ENCODE peak calls at places on chromosomes 3 and 15, in eight cellular contexts. T, G, E, Q, D, C, K and M are unnamed samples.

GRCh38 chr3:7813412-7813811 is 688.2 kb upstream of the LMCD1 start:
- DNase-seq in T (no peak), G (no peak), E (no peak), Q (no peak), D (no peak), C (no peak), K (no peak), M (no peak)

GRCh38 chr3:160810360-160810759 is 54.3 kb downstream of the PPM1L start:
- DNase-seq in T (no peak), G (no peak), E (no peak), Q (peak), D (no peak), C (no peak), K (no peak), M (no peak)

GRCh38 chr3:51700403-51700802 is 6.5 kb upstream of the GRM2 start:
- DNase-seq in T (no peak), G (no peak), E (no peak), Q (no peak), D (no peak), C (no peak), K (no peak), M (no peak)

GRCh38 chr15:39908186-39908585 is 11.9 kb downstream of the GPR176 start:
- DNase-seq in T (no peak), G (no peak), E (no peak), Q (peak), D (no peak), C (peak), K (no peak), M (no peak)

GRCh38 chr15:69697913-69698312 is 245.3 kb downstream of the RPLP1 start:
- DNase-seq in T (no peak), G (no peak), E (no peak), Q (no peak), D (no peak), C (no peak), K (no peak), M (no peak)

GRCh38 chr15:36622247-36622795 is 42.9 kb downstream of the CDIN1 start:
- DNase-seq in T (no peak), G (no peak), E (no peak), Q (no peak), D (no peak), C (no peak), K (no peak), M (no peak)

GRCh38 chr15:78204351-78205309 is 29.7 kb downstream of the ACSBG1 start:
- DNase-seq in T (no peak), G (no peak), E (no peak), Q (peak), D (no peak), C (no peak), K (peak), M (no peak)

GRCh38 chr3:170584585-170585007 is 1.3 kb downstream of the SLC7A14 start:
- DNase-seq in T (peak), G (peak), E (peak), Q (peak), D (peak), C (peak), K (peak), M (no peak)

GRCh38 chr3:170222647-170223541 is 670 bp downstream of the PRKCI start:
- DNase-seq in T (peak), G (peak), E (no peak), Q (peak), D (peak), C (peak), K (peak), M (peak)

GRCh38 chr15:98969126-98969735 is 38.4 kb downstream of the PGPEP1L start:
- DNase-seq in T (no peak), G (no peak), E (no peak), Q (no peak), D (no peak), C (no peak), K (no peak), M (no peak)

GRCh38 chr3:69197922-69198540 is 75.6 kb upstream of the LMOD3 start:
- DNase-seq in T (peak), G (no peak), E (no peak), Q (no peak), D (no peak), C (no peak), K (no peak), M (no peak)

GRCh38 chr3:174855002-174855401 is 4.1 kb upstream of the NAALADL2 start:
- DNase-seq in T (no peak), G (no peak), E (no peak), Q (no peak), D (no peak), C (no peak), K (no peak), M (no peak)

GRCh38 chr3:129577925-129578742 is 28.3 kb downstream of the PLXND1 start:
- DNase-seq in T (no peak), G (no peak), E (no peak), Q (no peak), D (no peak), C (no peak), K (no peak), M (no peak)

GRCh38 chr3:72335458-72336050 is 512.7 kb downstream of the SHQ1 start:
- DNase-seq in T (no peak), G (no peak), E (no peak), Q (no peak), D (no peak), C (no peak), K (no peak), M (no peak)

GRCh38 chr3:138455801-138456716 is 21.6 kb downstream of the ESYT3 start:
- DNase-seq in T (no peak), G (no peak), E (no peak), Q (no peak), D (no peak), C (no peak), K (no peak), M (peak)

GRCh38 chr3:193782280-193782654 is 189.3 kb downstream of the OPA1 start:
- DNase-seq in T (no peak), G (no peak), E (peak), Q (no peak), D (no peak), C (no peak), K (peak), M (no peak)

GRCh38 chr3:188780188-188781147 is 391.3 kb upstream of the TPRG1 start:
- DNase-seq in T (no peak), G (no peak), E (no peak), Q (peak), D (peak), C (no peak), K (no peak), M (no peak)

GRCh38 chr15:63726491-63726890 is 107.3 kb downstream of the HERC1 start:
- DNase-seq in T (no peak), G (no peak), E (no peak), Q (no peak), D (no peak), C (peak), K (no peak), M (no peak)

GRCh38 chr3:155382396-155383042 is 89.0 kb upstream of the STRIT1 start:
- DNase-seq in T (no peak), G (peak), E (peak), Q (peak), D (peak), C (peak), K (peak), M (no peak)

GRCh38 chr3:143601738-143602480 is 246.4 kb downstream of the SLC9A9 start:
- DNase-seq in T (no peak), G (no peak), E (no peak), Q (peak), D (no peak), C (peak), K (peak), M (no peak)

GRCh38 chr3:146640955-146641867 is 36.1 kb upstream of the PLSCR5 start:
- DNase-seq in T (no peak), G (no peak), E (peak), Q (peak), D (peak), C (peak), K (no peak), M (no peak)

GRCh38 chr3:155112661-155113389 is 32.7 kb downstream of the MME start:
- DNase-seq in T (no peak), G (no peak), E (no peak), Q (no peak), D (no peak), C (no peak), K (no peak), M (no peak)

GRCh38 chr15:69656271-69657030 is 203.8 kb downstream of the RPLP1 start:
- DNase-seq in T (no peak), G (no peak), E (no peak), Q (no peak), D (no peak), C (no peak), K (no peak), M (peak)

GRCh38 chr3:170049146-170050000 is 11.6 kb downstream of the GPR160 start:
- DNase-seq in T (no peak), G (no peak), E (peak), Q (peak), D (no peak), C (peak), K (peak), M (no peak)

GRCh38 chr15:26686547-26687187 is 86.2 kb downstream of the GABRB3 start:
- DNase-seq in T (no peak), G (no peak), E (no peak), Q (no peak), D (no peak), C (no peak), K (no peak), M (no peak)

GRCh38 chr3:175091426-175092114 is 232.4 kb downstream of the NAALADL2 start:
- DNase-seq in T (no peak), G (no peak), E (no peak), Q (peak), D (no peak), C (no peak), K (no peak), M (no peak)

GRCh38 chr3:111627092-111627491 is 31.9 kb upstream of the ZBED2 start:
- DNase-seq in T (no peak), G (no peak), E (no peak), Q (peak), D (no peak), C (no peak), K (no peak), M (no peak)

GRCh38 chr3:75294124-75294523 is 370.0 kb upstream of the FRG2C start:
- DNase-seq in T (no peak), G (peak), E (peak), Q (peak), D (peak), C (peak), K (peak), M (no peak)

GRCh38 chr3:21484323-21485154 is 266.5 kb downstream of the ZNF385D start:
- DNase-seq in T (no peak), G (peak), E (peak), Q (peak), D (peak), C (peak), K (peak), M (no peak)

GRCh38 chr15:76987896-76988860 is 6.7 kb upstream of the PSTPIP1 start:
- DNase-seq in T (no peak), G (no peak), E (no peak), Q (no peak), D (no peak), C (no peak), K (no peak), M (peak)

GRCh38 chr15:88657326-88658069 is 18.7 kb downstream of the ISG20 start:
- DNase-seq in T (no peak), G (peak), E (no peak), Q (peak), D (no peak), C (no peak), K (peak), M (peak)

GRCh38 chr3:127042634-127043033 is 59.7 kb downstream of the PLXNA1 start:
- DNase-seq in T (no peak), G (no peak), E (no peak), Q (no peak), D (no peak), C (no peak), K (no peak), M (no peak)

GRCh38 chr3:128969993-128970740 is 23.7 kb downstream of the CFAP92 start:
- DNase-seq in T (peak), G (peak), E (peak), Q (peak), D (peak), C (no peak), K (peak), M (no peak)

GRCh38 chr3:40042752-40043443 is 233.5 kb downstream of the MYRIP start:
- DNase-seq in T (no peak), G (no peak), E (no peak), Q (no peak), D (no peak), C (no peak), K (no peak), M (no peak)

GRCh38 chr3:58989173-58989572 is 60.7 kb downstream of the CFAP20DC start:
- DNase-seq in T (no peak), G (no peak), E (no peak), Q (peak), D (no peak), C (no peak), K (no peak), M (no peak)

GRCh38 chr3:160129459-160130061 is 95.7 kb upstream of the C3orf80 start:
- DNase-seq in T (no peak), G (no peak), E (no peak), Q (peak), D (no peak), C (peak), K (no peak), M (no peak)

DNA sequence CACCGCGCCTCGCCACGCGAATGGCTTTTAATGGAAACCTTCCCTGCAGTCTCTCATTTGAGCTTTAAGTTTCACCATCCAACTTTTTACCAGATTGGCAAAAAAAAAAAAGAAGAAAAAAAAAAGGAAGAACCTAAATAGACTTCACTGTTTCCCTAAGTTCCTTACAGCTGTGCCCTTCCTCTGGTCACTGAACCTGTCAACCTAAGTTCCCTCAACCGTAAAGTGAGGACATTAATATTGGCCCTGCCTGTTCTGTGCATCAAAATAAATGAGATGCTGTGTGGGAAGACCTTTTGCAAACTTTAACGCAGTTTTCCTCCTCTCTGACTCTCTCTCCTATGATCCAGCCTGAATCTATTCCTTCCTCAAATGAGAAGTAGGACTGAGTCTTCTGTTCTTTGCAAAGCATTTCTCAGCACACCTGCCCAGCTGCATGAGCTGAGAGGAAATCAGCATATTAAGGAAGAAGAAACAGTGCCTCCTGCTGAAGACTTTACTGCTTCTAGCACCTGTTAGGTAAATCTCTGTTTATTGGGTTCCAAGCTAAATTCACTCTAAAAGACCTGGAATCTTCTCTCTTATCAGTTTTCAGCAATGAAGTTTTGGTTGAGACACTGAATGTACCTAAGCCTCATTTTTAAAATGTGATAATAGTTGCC is 99.6 kb upstream of the ETV5 start:
- DNase-seq in T (no peak), G (no peak), E (no peak), Q (no peak), D (no peak), C (no peak), K (no peak), M (no peak)
- TF ChIP-seq CTCF in T (no peak), G (no peak), E (no peak), Q (no peak), D (no peak), C (no peak), K (no peak), M (no peak)

GRCh38 chr3:185760550-185760949 is 64.3 kb downstream of the IGF2BP2 start:
- DNase-seq in T (no peak), G (no peak), E (no peak), Q (no peak), D (no peak), C (no peak), K (no peak), M (no peak)

GRCh38 chr3:185758912-185759311 is 65.9 kb downstream of the IGF2BP2 start:
- DNase-seq in T (no peak), G (no peak), E (peak), Q (no peak), D (peak), C (no peak), K (no peak), M (no peak)

GRCh38 chr3:185759523-185759922 is 65.3 kb downstream of the IGF2BP2 start:
- DNase-seq in T (no peak), G (no peak), E (no peak), Q (no peak), D (no peak), C (no peak), K (no peak), M (no peak)

GRCh38 chr3:185757176-185757575 is 67.7 kb downstream of the IGF2BP2 start:
- DNase-seq in T (no peak), G (no peak), E (no peak), Q (no peak), D (no peak), C (no peak), K (no peak), M (no peak)

DNA sequence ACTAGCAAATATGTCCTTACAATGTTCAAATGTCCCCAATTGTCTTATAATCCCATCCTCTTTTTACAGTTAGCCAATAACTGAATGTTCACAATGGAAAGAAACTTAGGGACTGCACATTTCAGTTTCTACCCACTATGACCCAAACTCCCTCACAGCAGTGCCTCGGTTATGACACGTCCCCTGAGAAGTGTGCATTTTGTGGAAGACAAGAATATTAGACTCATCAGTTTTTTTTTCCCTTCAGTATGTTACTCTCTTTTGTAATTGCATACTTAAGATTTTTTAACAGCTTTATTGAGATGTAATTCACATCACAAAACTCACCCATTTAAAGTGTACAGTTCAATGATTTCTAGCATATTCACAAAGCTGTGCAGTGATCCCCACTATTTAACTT is 64.8 kb downstream of the IGF2BP2 start:
- DNase-seq in T (no peak), G (no peak), E (no peak), Q (no peak), D (no peak), C (no peak), K (no peak), M (no peak)
- H3K27ac ChIP-seq in T (no peak), G (no peak), E (peak), Q (no peak), D (no peak), C (no peak), K (no peak), M (no peak)

DNA sequence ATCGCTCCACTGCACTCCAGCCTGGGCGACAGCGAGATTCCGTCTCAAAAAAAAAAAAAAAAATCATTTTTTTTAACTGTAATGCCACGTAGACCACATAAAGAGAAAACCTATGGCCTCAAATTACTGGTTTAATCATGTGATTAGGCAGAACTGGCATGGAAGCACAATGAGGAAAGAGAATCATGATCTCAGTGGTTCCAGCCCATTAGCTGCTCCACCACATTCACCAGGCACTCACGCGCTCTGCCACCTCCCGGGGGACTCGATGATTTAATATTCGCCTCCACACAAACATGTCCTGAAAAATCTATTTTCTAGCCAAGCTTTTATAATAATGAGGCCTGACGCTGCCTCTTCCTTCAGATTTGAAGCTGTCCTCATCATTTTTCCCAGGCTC is 204.7 kb downstream of the TBL1XR1 start:
- DNase-seq in T (no peak), G (no peak), E (no peak), Q (no peak), D (no peak), C (no peak), K (no peak), M (no peak)
- TF ChIP-seq CTCF in T (no peak), G (no peak), E (no peak), Q (no peak), D (no peak), C (no peak), K (no peak), M (no peak)

GRCh38 chr15:66747223-66747622 is 45.2 kb downstream of the SMAD6 start:
- DNase-seq in T (no peak), G (peak), E (no peak), Q (no peak), D (no peak), C (no peak), K (no peak), M (no peak)
- H3K27ac ChIP-seq in T (no peak), G (peak), E (peak), Q (peak), D (no peak), C (no peak), K (peak), M (peak)

GRCh38 chr3:105518806-105519418 is 152.2 kb downstream of the ALCAM start:
- DNase-seq in T (peak), G (no peak), E (peak), Q (peak), D (peak), C (peak), K (no peak), M (no peak)
- TF ChIP-seq CTCF in T (peak), G (peak), E (peak), Q (peak), D (peak), C (peak), K (peak), M (peak)

GRCh38 chr15:71142780-71143179 is 27.5 kb downstream of the THSD4 start:
- DNase-seq in T (no peak), G (no peak), E (no peak), Q (no peak), D (no peak), C (no peak), K (no peak), M (no peak)

GRCh38 chr15:71145648-71146047 is 30.4 kb downstream of the THSD4 start:
- DNase-seq in T (no peak), G (no peak), E (no peak), Q (no peak), D (no peak), C (no peak), K (no peak), M (no peak)

GRCh38 chr15:71141572-71141971 is 26.3 kb downstream of the THSD4 start:
- DNase-seq in T (no peak), G (no peak), E (no peak), Q (no peak), D (no peak), C (no peak), K (no peak), M (no peak)

GRCh38 chr15:71146597-71146996 is 31.3 kb downstream of the THSD4 start:
- DNase-seq in T (no peak), G (no peak), E (no peak), Q (no peak), D (no peak), C (no peak), K (peak), M (no peak)

DNA sequence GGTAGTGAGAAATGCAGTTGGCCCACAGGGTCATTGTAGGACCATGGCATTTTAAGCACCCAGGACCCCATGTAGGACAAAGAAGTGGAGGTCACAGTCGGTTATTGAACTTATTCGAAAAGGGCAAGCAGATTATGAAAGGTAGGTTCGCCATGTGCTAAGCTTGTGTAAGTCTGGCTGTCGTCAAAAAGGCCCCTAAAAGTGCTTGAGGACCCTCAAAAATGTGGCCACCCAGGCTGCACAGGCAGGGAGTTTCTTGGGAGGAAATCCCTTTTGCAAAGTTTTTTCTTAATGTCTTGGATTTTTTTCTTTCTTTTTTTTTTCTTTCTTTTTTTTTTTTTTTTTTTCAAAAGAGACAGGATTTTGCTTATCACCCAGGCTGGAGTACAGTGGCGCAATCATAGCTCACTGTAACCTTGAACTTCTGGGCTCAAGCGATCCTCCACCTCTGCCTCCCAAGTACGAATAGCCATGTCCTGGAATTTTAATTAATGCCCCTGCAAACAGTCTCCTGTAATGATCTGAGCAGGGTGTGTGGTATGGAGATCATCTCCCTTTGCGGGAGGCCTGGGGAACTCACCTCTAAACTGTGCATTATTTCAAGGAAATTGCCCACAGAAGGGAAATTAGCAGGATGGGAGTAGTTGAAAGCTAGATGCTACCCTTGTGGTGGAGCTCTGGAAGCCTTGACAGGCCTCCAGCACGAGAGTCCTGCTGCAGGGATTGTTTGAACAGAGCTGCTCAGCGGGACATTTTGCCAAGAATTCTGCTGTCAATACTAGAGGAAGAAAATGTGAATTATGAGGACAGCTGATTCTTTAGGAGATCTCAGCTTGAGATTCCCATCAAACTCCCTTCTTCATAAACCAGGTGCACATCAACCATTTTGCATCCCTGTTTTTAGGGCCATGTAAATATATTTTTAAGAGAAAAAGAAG is 28.4 kb downstream of the THSD4 start:
- DNase-seq in T (no peak), G (no peak), E (no peak), Q (no peak), D (peak), C (no peak), K (no peak), M (no peak)
- H3K27ac ChIP-seq in T (no peak), G (no peak), E (no peak), Q (no peak), D (no peak), C (no peak), K (no peak), M (no peak)